ENCODE peak calls at places on chromosomes 3 and 15, in five cellular contexts. M is astrocyte of the spinal cord, K is dermis microvascular lymphatic vessel endothelial cell, Q is NCI-H1694, I is GDM1. Z is an unnamed sample.

GRCh38 chr3:150736316-150736719 is 26.7 kb downstream of the SIAH2 start:
- DNase-seq in M (no peak), K (no peak), Q (no peak), I (no peak), Z (no peak)

GRCh38 chr15:40755821-40756220 is 767 bp upstream of the RMDN3 start:
- DNase-seq in M (no peak), K (no peak), Q (no peak), I (no peak), Z (no peak)

GRCh38 chr3:60935709-60936108 is 315.5 kb downstream of the FHIT start:
- DNase-seq in M (peak; percentile 64), K (no peak), Q (no peak), I (no peak), Z (no peak)

GRCh38 chr3:6867269-6867668 is 6.4 kb downstream of the GRM7 start:
- DNase-seq in M (no peak), K (no peak), Q (no peak), I (no peak), Z (no peak)

GRCh38 chr3:64108281-64108680 is 85.0 kb upstream of the PSMD6 start:
- DNase-seq in M (no peak), K (no peak), Q (no peak), I (no peak), Z (no peak)

GRCh38 chr3:106337116-106337515 is 468.3 kb upstream of the CBLB start:
- DNase-seq in M (no peak), K (no peak), Q (no peak), I (no peak), Z (no peak)

GRCh38 chr15:28885630-28886430 is at the start of gene APBA2:
- DNase-seq in M (peak; percentile 37), K (peak; percentile 32), Q (no peak), I (no peak), Z (no peak)

GRCh38 chr3:21169858-21170257 is 581.2 kb downstream of the ZNF385D start:
- DNase-seq in M (no peak), K (no peak), Q (no peak), I (no peak), Z (no peak)

GRCh38 chr3:180102134-180102533 is 65.4 kb upstream of the PEX5L start:
- DNase-seq in M (no peak), K (no peak), Q (no peak), I (no peak), Z (no peak)

GRCh38 chr3:119289371-119289770 is 4.8 kb upstream of the ARHGAP31 start:
- DNase-seq in M (no peak), K (no peak), Q (no peak), I (peak; percentile 76), Z (no peak)

GRCh38 chr15:95208988-95209387 is 977.6 kb downstream of the MCTP2 start:
- DNase-seq in M (no peak), K (peak; percentile 52), Q (no peak), I (no peak), Z (no peak)

GRCh38 chr3:195916991-195917390 is 8.6 kb upstream of the TNK2 start:
- DNase-seq in M (no peak), K (no peak), Q (no peak), I (no peak), Z (no peak)

GRCh38 chr3:40086890-40087884 is 222.3 kb upstream of the EIF1B start:
- DNase-seq in M (no peak), K (no peak), Q (no peak), I (no peak), Z (no peak)

GRCh38 chr3:179739816-179740594 is 87.2 kb downstream of the USP13 start:
- DNase-seq in M (no peak), K (peak; percentile 75), Q (no peak), I (no peak), Z (no peak)

GRCh38 chr3:50246517-50246954 is 10.5 kb downstream of the GNAI2 start:
- DNase-seq in M (peak; percentile 98), K (peak; percentile 86), Q (no peak), I (peak; percentile 18), Z (no peak)

GRCh38 chr15:74651251-74651741 is 35.7 kb downstream of the CLK3 start:
- DNase-seq in M (peak; percentile 34), K (peak; percentile 96), Q (peak; percentile 68), I (no peak), Z (no peak)

GRCh38 chr15:69288531-69289311 is 10.0 kb upstream of the PAQR5 start:
- DNase-seq in M (no peak), K (no peak), Q (no peak), I (no peak), Z (no peak)

GRCh38 chr3:10328460-10329071 is 7.7 kb upstream of the SEC13 start:
- DNase-seq in M (no peak), K (no peak), Q (no peak), I (no peak), Z (no peak)

GRCh38 chr3:38335263-38335662 is 11.3 kb upstream of the XYLB start:
- DNase-seq in M (no peak), K (no peak), Q (no peak), I (no peak), Z (no peak)

GRCh38 chr15:85805392-85805791 is 10.7 kb upstream of the KLHL25 start:
- DNase-seq in M (no peak), K (no peak), Q (no peak), I (no peak), Z (no peak)

GRCh38 chr3:41768363-41768762 is 193.5 kb downstream of the ULK4 start:
- DNase-seq in M (no peak), K (no peak), Q (peak; percentile 48), I (no peak), Z (no peak)

GRCh38 chr15:89088605-89089315 is 504 bp downstream of the ABHD2 start:
- DNase-seq in M (no peak), K (peak; percentile 43), Q (no peak), I (no peak), Z (no peak)

GRCh38 chr15:58932791-58933310 is 628 bp downstream of the SLTM start:
- DNase-seq in M (peak; percentile 17), K (no peak), Q (no peak), I (no peak), Z (no peak)

GRCh38 chr15:99441427-99441766 is 124.4 kb upstream of the MEF2A start:
- DNase-seq in M (no peak), K (no peak), Q (no peak), I (no peak), Z (no peak)

GRCh38 chr3:61452536-61452991 is 108.8 kb upstream of the PTPRG start:
- DNase-seq in M (no peak), K (no peak), Q (no peak), I (no peak), Z (no peak)

GRCh38 chr3:24682141-24682547 is 187.5 kb upstream of the THRB start:
- DNase-seq in M (peak; percentile 44), K (no peak), Q (no peak), I (no peak), Z (no peak)

GRCh38 chr3:79012530-79012913 is 755.3 kb downstream of the ROBO1 start:
- DNase-seq in M (peak; percentile 52), K (no peak), Q (no peak), I (no peak), Z (no peak)

GRCh38 chr15:60086676-60087446 is 82.8 kb downstream of the FOXB1 start:
- DNase-seq in M (peak; percentile 33), K (no peak), Q (no peak), I (no peak), Z (no peak)

GRCh38 chr3:62186967-62187366 is 186.4 kb downstream of the FEZF2 start:
- DNase-seq in M (peak; percentile 31), K (peak; percentile 26), Q (no peak), I (no peak), Z (peak; percentile 1)

GRCh38 chr3:116423945-116424344 is 21.3 kb downstream of the LSAMP start:
- DNase-seq in M (peak; percentile 37), K (no peak), Q (no peak), I (no peak), Z (no peak)

GRCh38 chr3:65867463-65868210 is 171.1 kb downstream of the MAGI1 start:
- DNase-seq in M (no peak), K (no peak), Q (no peak), I (no peak), Z (peak; percentile 58)

GRCh38 chr3:71978150-71978721 is 193.3 kb upstream of the PROK2 start:
- DNase-seq in M (no peak), K (no peak), Q (no peak), I (no peak), Z (no peak)

GRCh38 chr3:141243295-141243707 is 11.7 kb downstream of the PXYLP1 start:
- DNase-seq in M (no peak), K (no peak), Q (no peak), I (no peak), Z (no peak)

GRCh38 chr3:51961011-51961410 is 5.8 kb downstream of the GPR62 start:
- DNase-seq in M (no peak), K (no peak), Q (no peak), I (no peak), Z (no peak)

Z was measured in NCI-H524 treated with DMSO at 0.1 percent for 48 hours.